ENCODE peak calls at places on chromosomes 7 and 10, in five cellular contexts. One of them, this sample, is unnamed.

GRCh38 chr7:106895246-106895864 is 30.3 kb downstream of the PIK3CG start:
- DNase-seq in EH: no peak
- DNase-seq in nucleus accumbens: no peak
- DNase-seq in H9: no peak
- DNase-seq in iris pigment epithelial cell: no peak
- DNase-seq in this sample: no peak

GRCh38 chr10:75655791-75656451 is 224.5 kb downstream of the LRMDA start:
- DNase-seq in EH: no peak
- DNase-seq in nucleus accumbens: no peak
- DNase-seq in H9: no peak
- DNase-seq in iris pigment epithelial cell: peak
- DNase-seq in this sample: no peak

GRCh38 chr7:2190531-2190930 is 42.2 kb downstream of the MAD1L1 start:
- DNase-seq in EH: peak
- DNase-seq in nucleus accumbens: no peak
- DNase-seq in H9: peak
- DNase-seq in iris pigment epithelial cell: no peak
- DNase-seq in this sample: no peak

GRCh38 chr10:11018426-11018818 is 750 bp downstream of the CELF2 start:
- DNase-seq in EH: no peak
- DNase-seq in nucleus accumbens: no peak
- DNase-seq in H9: peak
- DNase-seq in iris pigment epithelial cell: no peak
- DNase-seq in this sample: no peak

GRCh38 chr10:60427148-60427547 is 37.5 kb upstream of the ANK3 start:
- DNase-seq in EH: no peak
- DNase-seq in nucleus accumbens: no peak
- DNase-seq in H9: no peak
- DNase-seq in iris pigment epithelial cell: peak
- DNase-seq in this sample: no peak

GRCh38 chr10:72323108-72323932 is 31.4 kb downstream of the DNAJB12 start:
- DNase-seq in EH: no peak
- DNase-seq in nucleus accumbens: no peak
- DNase-seq in H9: no peak
- DNase-seq in iris pigment epithelial cell: no peak
- DNase-seq in this sample: no peak

GRCh38 chr10:91556691-91557529 is 76.0 kb downstream of the PPP1R3C start:
- DNase-seq in EH: no peak
- DNase-seq in nucleus accumbens: no peak
- DNase-seq in H9: no peak
- DNase-seq in iris pigment epithelial cell: peak
- DNase-seq in this sample: no peak

GRCh38 chr7:121546632-121547340 is 150.7 kb upstream of the FAM3C start:
- DNase-seq in EH: no peak
- DNase-seq in nucleus accumbens: no peak
- DNase-seq in H9: no peak
- DNase-seq in iris pigment epithelial cell: no peak
- DNase-seq in this sample: peak

GRCh38 chr7:92621026-92621540 is 30.9 kb upstream of the FAM133B start:
- DNase-seq in EH: peak
- DNase-seq in nucleus accumbens: peak
- DNase-seq in H9: no peak
- DNase-seq in iris pigment epithelial cell: peak
- DNase-seq in this sample: peak

GRCh38 chr10:113566888-113567287 is 14.0 kb downstream of the HABP2 start:
- DNase-seq in EH: no peak
- DNase-seq in nucleus accumbens: no peak
- DNase-seq in H9: no peak
- DNase-seq in iris pigment epithelial cell: no peak
- DNase-seq in this sample: no peak

GRCh38 chr10:97714401-97715258 is 1.1 kb downstream of the MARVELD1 start:
- DNase-seq in EH: peak
- DNase-seq in nucleus accumbens: peak
- DNase-seq in H9: peak
- DNase-seq in iris pigment epithelial cell: peak
- DNase-seq in this sample: peak

GRCh38 chr7:25894002-25894901 is 257.7 kb upstream of the NFE2L3 start:
- DNase-seq in EH: peak
- DNase-seq in nucleus accumbens: no peak
- DNase-seq in H9: peak
- DNase-seq in iris pigment epithelial cell: no peak
- DNase-seq in this sample: no peak

GRCh38 chr10:123855013-123855684 is 36.5 kb downstream of the CPXM2 start:
- DNase-seq in EH: peak
- DNase-seq in nucleus accumbens: no peak
- DNase-seq in H9: no peak
- DNase-seq in iris pigment epithelial cell: no peak
- DNase-seq in this sample: no peak

GRCh38 chr7:217781-218180 is 25.4 kb downstream of the FAM20C start:
- DNase-seq in EH: no peak
- DNase-seq in nucleus accumbens: no peak
- DNase-seq in H9: no peak
- DNase-seq in iris pigment epithelial cell: no peak
- DNase-seq in this sample: no peak

GRCh38 chr7:7347045-7347444 is 164.7 kb downstream of the C1GALT1 start:
- DNase-seq in EH: no peak
- DNase-seq in nucleus accumbens: no peak
- DNase-seq in H9: no peak
- DNase-seq in iris pigment epithelial cell: no peak
- DNase-seq in this sample: no peak

GRCh38 chr10:18683427-18683826 is 24.2 kb downstream of the ARL5B start:
- DNase-seq in EH: peak
- DNase-seq in nucleus accumbens: no peak
- DNase-seq in H9: no peak
- DNase-seq in iris pigment epithelial cell: peak
- DNase-seq in this sample: peak

GRCh38 chr7:153934048-153934447 is 118.2 kb upstream of the DPP6 start:
- DNase-seq in EH: no peak
- DNase-seq in nucleus accumbens: no peak
- DNase-seq in H9: peak
- DNase-seq in iris pigment epithelial cell: no peak
- DNase-seq in this sample: no peak

GRCh38 chr7:87155788-87156187 is 3.5 kb downstream of the DMTF1 start:
- DNase-seq in EH: no peak
- DNase-seq in nucleus accumbens: no peak
- DNase-seq in H9: no peak
- DNase-seq in iris pigment epithelial cell: peak
- DNase-seq in this sample: no peak

GRCh38 chr10:37948210-37948609 is 28.2 kb downstream of the ZNF25 start:
- DNase-seq in EH: no peak
- DNase-seq in nucleus accumbens: no peak
- DNase-seq in H9: no peak
- DNase-seq in iris pigment epithelial cell: no peak
- DNase-seq in this sample: no peak

GRCh38 chr7:133512560-133512959 is 259.7 kb downstream of the EXOC4 start:
- DNase-seq in EH: peak
- DNase-seq in nucleus accumbens: no peak
- DNase-seq in H9: no peak
- DNase-seq in iris pigment epithelial cell: peak
- DNase-seq in this sample: peak

GRCh38 chr10:102280397-102281015 is 35.2 kb downstream of the GBF1 start:
- DNase-seq in EH: peak
- DNase-seq in nucleus accumbens: no peak
- DNase-seq in H9: no peak
- DNase-seq in iris pigment epithelial cell: peak
- DNase-seq in this sample: peak

GRCh38 chr7:139439375-139439774 is 44.1 kb downstream of the KLRG2 start:
- DNase-seq in EH: no peak
- DNase-seq in nucleus accumbens: no peak
- DNase-seq in H9: no peak
- DNase-seq in iris pigment epithelial cell: no peak
- DNase-seq in this sample: no peak

GRCh38 chr10:73094249-73094850 is 2.3 kb downstream of the P4HA1 start:
- DNase-seq in EH: peak
- DNase-seq in nucleus accumbens: no peak
- DNase-seq in H9: no peak
- DNase-seq in iris pigment epithelial cell: peak
- DNase-seq in this sample: peak

GRCh38 chr10:31619410-31620095 is 300.5 kb downstream of the ZEB1 start:
- DNase-seq in EH: no peak
- DNase-seq in nucleus accumbens: no peak
- DNase-seq in H9: no peak
- DNase-seq in iris pigment epithelial cell: no peak
- DNase-seq in this sample: no peak

GRCh38 chr10:122459586-122460273 is 1.6 kb upstream of the HTRA1 start:
- DNase-seq in EH: peak
- DNase-seq in nucleus accumbens: no peak
- DNase-seq in H9: no peak
- DNase-seq in iris pigment epithelial cell: peak
- DNase-seq in this sample: peak

GRCh38 chr10:62388328-62388727 is 14.2 kb downstream of the ZNF365 start:
- DNase-seq in EH: no peak
- DNase-seq in nucleus accumbens: peak
- DNase-seq in H9: peak
- DNase-seq in iris pigment epithelial cell: no peak
- DNase-seq in this sample: no peak

GRCh38 chr7:46071076-46071475 is 150.0 kb upstream of the IGFBP3 start:
- DNase-seq in EH: peak
- DNase-seq in nucleus accumbens: no peak
- DNase-seq in H9: no peak
- DNase-seq in iris pigment epithelial cell: peak
- DNase-seq in this sample: peak

GRCh38 chr10:26335574-26336093 is 102.5 kb upstream of the APBB1IP start:
- DNase-seq in EH: no peak
- DNase-seq in nucleus accumbens: no peak
- DNase-seq in H9: no peak
- DNase-seq in iris pigment epithelial cell: no peak
- DNase-seq in this sample: no peak

GRCh38 chr7:151871189-151871735 is 5.7 kb downstream of the PRKAG2 start:
- DNase-seq in EH: no peak
- DNase-seq in nucleus accumbens: no peak
- DNase-seq in H9: no peak
- DNase-seq in iris pigment epithelial cell: no peak
- DNase-seq in this sample: no peak

GRCh38 chr10:48653944-48654698 is 30.6 kb upstream of the WDFY4 start:
- DNase-seq in EH: no peak
- DNase-seq in nucleus accumbens: no peak
- DNase-seq in H9: no peak
- DNase-seq in iris pigment epithelial cell: no peak
- DNase-seq in this sample: no peak

GRCh38 chr7:131961281-131961680 is 404.9 kb upstream of the PODXL start:
- DNase-seq in EH: no peak
- DNase-seq in nucleus accumbens: no peak
- DNase-seq in H9: no peak
- DNase-seq in iris pigment epithelial cell: no peak
- DNase-seq in this sample: no peak

GRCh38 chr10:26621889-26622681 is 75.4 kb upstream of the PDSS1 start:
- DNase-seq in EH: peak
- DNase-seq in nucleus accumbens: no peak
- DNase-seq in H9: peak
- DNase-seq in iris pigment epithelial cell: peak
- DNase-seq in this sample: no peak

GRCh38 chr7:23072916-23073315 is 32.7 kb upstream of the KLHL7 start:
- DNase-seq in EH: no peak
- DNase-seq in nucleus accumbens: no peak
- DNase-seq in H9: no peak
- DNase-seq in iris pigment epithelial cell: no peak
- DNase-seq in this sample: no peak

GRCh38 chr10:61779950-61780659 is 117.4 kb downstream of the CABCOCO1 start:
- DNase-seq in EH: peak
- DNase-seq in nucleus accumbens: no peak
- DNase-seq in H9: no peak
- DNase-seq in iris pigment epithelial cell: peak
- DNase-seq in this sample: peak

GRCh38 chr7:2627258-2628136 is 4.3 kb upstream of the TTYH3 start:
- DNase-seq in EH: no peak
- DNase-seq in nucleus accumbens: no peak
- DNase-seq in H9: no peak
- DNase-seq in iris pigment epithelial cell: no peak
- DNase-seq in this sample: no peak

This sample was measured in fibroblast of villous mesenchyme.